ENCODE peak calls at places on chromosomes 3 and 15, in nine cellular contexts. A, F, J, O, P, Z, D, B and Q are unnamed samples.

GRCh38 chr15:82646250-82647044 is 716 bp downstream of the CPEB1 start:
- DNase-seq in A (no peak), F (no peak), J (no peak), O (peak), P (no peak), Z (peak), D (peak), B (no peak), Q (no peak)

GRCh38 chr3:190941694-190942280 is 79.3 kb upstream of the GMNC start:
- DNase-seq in A (no peak), F (no peak), J (no peak), O (peak), P (no peak), Z (peak), D (no peak), B (no peak), Q (no peak)

GRCh38 chr15:52150878-52151277 is 38.3 kb upstream of the BCL2L10 start:
- DNase-seq in A (no peak), F (no peak), J (no peak), O (peak), P (no peak), Z (no peak), D (no peak), B (no peak), Q (no peak)

GRCh38 chr15:50192164-50192563 is 10.2 kb downstream of the SLC27A2 start:
- DNase-seq in A (no peak), F (no peak), J (no peak), O (no peak), P (no peak), Z (no peak), D (no peak), B (no peak), Q (no peak)

GRCh38 chr3:5929027-5929426 is 741.5 kb downstream of the EDEM1 start:
- DNase-seq in A (no peak), F (no peak), J (no peak), O (no peak), P (no peak), Z (peak), D (no peak), B (no peak), Q (no peak)

GRCh38 chr15:60555291-60555690 is 76.3 kb upstream of the ICE2 start:
- DNase-seq in A (no peak), F (no peak), J (no peak), O (no peak), P (no peak), Z (no peak), D (no peak), B (no peak), Q (no peak)

GRCh38 chr3:33942483-33943150 is 144.2 kb downstream of the PDCD6IP start:
- DNase-seq in A (no peak), F (peak), J (no peak), O (no peak), P (no peak), Z (no peak), D (no peak), B (peak), Q (peak)

GRCh38 chr3:93934366-93935046 is 39.2 kb downstream of the PROS1 start:
- DNase-seq in A (no peak), F (no peak), J (no peak), O (no peak), P (no peak), Z (no peak), D (no peak), B (no peak), Q (no peak)

GRCh38 chr15:67086650-67086941 is 21.2 kb downstream of the SMAD3 start:
- DNase-seq in A (no peak), F (no peak), J (no peak), O (no peak), P (no peak), Z (no peak), D (no peak), B (no peak), Q (no peak)

GRCh38 chr3:30017882-30018281 is 588.5 kb upstream of the TGFBR2 start:
- DNase-seq in A (no peak), F (no peak), J (no peak), O (peak), P (no peak), Z (no peak), D (no peak), B (no peak), Q (no peak)

GRCh38 chr15:89647191-89647851 is 7.9 kb downstream of the KIF7 start:
- DNase-seq in A (peak), F (peak), J (peak), O (peak), P (peak), Z (peak), D (peak), B (peak), Q (peak)

DNA sequence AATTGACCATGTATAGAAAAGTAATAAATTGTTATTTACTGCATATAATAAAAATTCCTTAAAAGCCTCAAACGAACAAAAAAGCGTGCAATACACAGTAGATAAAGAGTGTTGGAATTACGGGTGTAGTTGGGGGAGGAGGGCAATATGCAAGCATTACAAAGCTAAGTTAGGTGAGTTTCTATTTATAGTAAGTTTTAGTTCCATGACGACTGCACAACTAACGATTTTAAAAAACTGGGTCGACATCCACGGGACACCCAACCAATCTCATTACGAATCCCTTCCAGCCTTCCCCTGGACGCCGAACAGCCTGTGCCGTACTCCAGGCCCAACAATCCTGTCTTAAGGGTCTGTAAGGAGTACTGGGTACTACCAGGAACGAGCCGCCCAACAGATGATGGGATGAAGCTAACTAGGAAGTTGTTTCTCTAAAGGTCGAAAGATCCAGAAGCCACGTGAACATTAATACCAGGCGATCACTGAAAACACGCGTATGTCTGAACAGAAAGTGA is 682 bp downstream of the POLQ start:
- DNase-seq in A (no peak), F (peak), J (no peak), O (no peak), P (no peak), Z (no peak), D (no peak), B (no peak), Q (peak)
- H3K27ac ChIP-seq in A (no peak), F (peak), J (peak), O (no peak), P (no peak), Z (no peak), D (no peak), B (peak), Q (peak)

GRCh38 chr3:54846085-54846484 is 81.8 kb downstream of the LRTM1 start:
- DNase-seq in A (no peak), F (no peak), J (no peak), O (no peak), P (no peak), Z (no peak), D (no peak), B (no peak), Q (no peak)

GRCh38 chr3:54847361-54847760 is 80.5 kb downstream of the LRTM1 start:
- DNase-seq in A (no peak), F (no peak), J (no peak), O (no peak), P (no peak), Z (no peak), D (no peak), B (no peak), Q (no peak)

GRCh38 chr3:54837964-54838363 is 89.9 kb downstream of the LRTM1 start:
- DNase-seq in A (no peak), F (no peak), J (no peak), O (no peak), P (no peak), Z (no peak), D (no peak), B (no peak), Q (peak)

GRCh38 chr3:54841461-54841860 is 86.4 kb downstream of the LRTM1 start:
- DNase-seq in A (no peak), F (no peak), J (no peak), O (no peak), P (no peak), Z (no peak), D (no peak), B (no peak), Q (no peak)

DNA sequence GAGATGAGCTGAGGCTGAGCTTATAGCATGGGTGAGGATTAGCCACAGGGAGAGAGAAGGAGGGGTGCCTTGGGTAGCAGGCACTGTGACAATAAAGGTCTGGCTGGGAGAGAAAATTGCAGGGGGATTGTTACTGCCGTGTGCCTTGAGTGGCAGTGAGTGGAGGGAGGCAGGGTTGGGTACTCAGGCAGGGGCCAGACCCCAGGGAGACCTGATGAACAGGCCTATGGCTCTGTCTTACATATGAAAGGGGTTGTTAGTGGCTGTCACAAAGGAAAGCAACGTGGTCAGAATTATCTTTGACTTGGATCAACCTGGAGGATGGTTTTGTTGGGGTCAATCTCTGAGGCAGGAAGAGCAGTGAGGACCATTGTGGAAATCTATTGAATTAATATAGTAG is 84.5 kb downstream of the LRTM1 start:
- DNase-seq in A (no peak), F (no peak), J (no peak), O (no peak), P (no peak), Z (no peak), D (no peak), B (no peak), Q (no peak)
- TF ChIP-seq CTCF in A (no peak), F (no peak), J (no peak), O (no peak), P (no peak), Z (no peak), D (no peak), B (no peak), Q (no peak)

DNA sequence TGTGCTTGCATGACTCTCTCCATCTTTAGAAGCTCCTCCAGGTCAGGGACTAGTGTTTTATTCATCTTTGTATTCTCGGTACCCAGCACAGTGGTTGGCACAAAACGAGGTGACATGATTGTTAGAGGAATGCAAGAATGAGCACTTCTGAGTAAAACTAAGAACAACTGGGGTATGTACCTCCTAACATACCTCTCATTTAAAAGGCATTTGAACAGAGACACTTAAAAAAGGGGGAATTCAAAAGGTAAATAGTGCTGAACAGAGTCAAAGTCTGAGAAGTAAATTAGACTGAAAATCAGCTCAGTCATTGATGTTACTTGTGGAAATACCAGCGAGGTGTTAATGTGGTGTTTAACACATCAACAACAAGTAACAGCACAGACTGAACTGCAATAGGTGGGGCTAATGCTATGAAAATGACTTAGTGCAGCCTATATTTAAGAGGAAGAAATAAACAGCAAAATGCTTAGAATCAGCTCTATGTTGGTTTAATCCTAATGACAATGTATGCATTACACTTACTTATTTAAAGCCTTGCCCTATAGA is 102.4 kb downstream of the TMCO5A start:
- DNase-seq in A (no peak), F (no peak), J (no peak), O (no peak), P (no peak), Z (no peak), D (no peak), B (no peak), Q (no peak)
- H3K27ac ChIP-seq in A (no peak), F (no peak), J (no peak), O (no peak), P (no peak), Z (no peak), D (no peak), B (no peak), Q (no peak)

GRCh38 chr3:50532062-50532705 is 28.8 kb upstream of the CACNA2D2 start:
- DNase-seq in A (no peak), F (no peak), J (no peak), O (no peak), P (no peak), Z (no peak), D (no peak), B (no peak), Q (no peak)
- TF ChIP-seq CTCF in A (no peak), F (peak), J (no peak), O (peak), P (no peak), Z (no peak), D (no peak), B (no peak), Q (peak)

GRCh38 chr15:48147358-48147757 is 26.6 kb downstream of the SLC24A5 start:
- DNase-seq in A (no peak), F (no peak), J (no peak), O (no peak), P (no peak), Z (no peak), D (no peak), B (no peak), Q (peak)

GRCh38 chr15:48144889-48145288 is 24.1 kb downstream of the SLC24A5 start:
- DNase-seq in A (no peak), F (no peak), J (no peak), O (no peak), P (no peak), Z (no peak), D (no peak), B (no peak), Q (peak)

GRCh38 chr15:48145923-48146322 is 25.1 kb downstream of the SLC24A5 start:
- DNase-seq in A (no peak), F (no peak), J (no peak), O (no peak), P (no peak), Z (no peak), D (no peak), B (no peak), Q (no peak)

GRCh38 chr15:48143856-48144255 is 23.1 kb downstream of the SLC24A5 start:
- DNase-seq in A (no peak), F (peak), J (no peak), O (no peak), P (no peak), Z (no peak), D (no peak), B (peak), Q (peak)
- H3K27ac ChIP-seq in A (no peak), F (no peak), J (no peak), O (no peak), P (no peak), Z (no peak), D (no peak), B (no peak), Q (no peak)

GRCh38 chr15:30992465-30992864 is 1.0 kb upstream of the MTMR10 start:
- DNase-seq in A (no peak), F (no peak), J (no peak), O (no peak), P (no peak), Z (peak), D (no peak), B (no peak), Q (no peak)
- TF ChIP-seq CTCF in A (no peak), F (no peak), J (no peak), O (no peak), P (no peak), Z (no peak), D (no peak), B (no peak), Q (no peak)

GRCh38 chr3:134468519-134468918 is 17.3 kb downstream of the ANAPC13 start:
- DNase-seq in A (no peak), F (no peak), J (no peak), O (no peak), P (no peak), Z (no peak), D (no peak), B (no peak), Q (no peak)
- H3K27ac ChIP-seq in A (no peak), F (no peak), J (no peak), O (no peak), P (no peak), Z (no peak), D (no peak), B (no peak), Q (no peak)

DNA sequence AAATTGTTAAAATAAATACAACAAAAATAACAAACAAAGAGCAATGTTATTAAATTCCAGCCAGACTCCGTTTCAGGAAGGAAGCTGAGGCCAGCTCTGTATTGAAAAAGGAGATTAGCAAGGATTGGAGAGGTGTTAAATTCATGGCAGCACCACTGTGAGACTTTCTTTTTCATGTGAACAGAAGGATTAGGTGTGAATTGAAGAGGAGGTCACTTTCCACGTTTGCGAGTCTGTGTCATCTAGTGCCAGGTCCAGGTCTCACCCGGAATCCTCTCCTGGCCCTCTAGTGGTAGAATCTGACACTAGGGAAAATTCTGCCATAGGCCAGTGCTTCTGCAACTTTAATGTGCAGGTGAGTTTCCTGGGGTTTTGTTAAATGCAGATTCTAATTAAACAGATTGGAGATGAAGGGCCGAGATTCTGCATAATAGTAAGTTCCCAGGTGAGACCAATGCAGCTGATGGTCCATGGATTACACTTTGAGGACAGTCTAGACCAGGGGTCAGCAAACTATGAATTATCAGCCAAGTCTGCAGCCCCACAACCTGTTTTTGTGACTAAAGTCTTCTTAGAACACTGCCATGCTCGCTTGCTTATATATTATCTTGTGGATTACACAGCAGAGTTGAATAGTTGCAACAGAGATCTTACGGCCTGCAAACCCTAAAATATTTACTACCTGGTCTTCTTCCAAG is 9.2 kb upstream of the SLC6A1 start:
- DNase-seq in A (no peak), F (peak), J (peak), O (peak), P (no peak), Z (peak), D (peak), B (peak), Q (peak)
- TF ChIP-seq CTCF in A (peak), F (peak), J (peak), O (peak), P (peak), Z (peak), D (peak), B (peak), Q (peak)

DNA sequence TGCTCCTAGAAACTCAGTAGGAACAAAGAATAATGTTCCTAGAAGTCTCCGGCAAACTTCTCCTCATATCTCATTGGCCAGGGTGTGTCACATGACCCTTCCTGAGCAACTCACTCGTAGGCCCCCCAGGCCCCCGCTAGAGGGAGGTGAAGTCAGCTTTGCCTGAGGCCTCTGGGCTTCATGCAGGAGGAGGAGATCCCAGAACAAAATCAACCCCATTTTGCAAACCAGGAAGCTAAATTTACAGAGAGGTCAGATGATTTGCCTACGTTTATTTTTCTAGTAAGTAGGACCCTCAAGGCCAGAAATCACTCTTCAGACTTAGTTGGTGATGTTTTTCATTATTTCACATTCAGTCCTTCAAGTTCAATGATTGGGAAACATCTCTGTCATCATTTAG is 99.1 kb downstream of the SSR3 start:
- DNase-seq in A (no peak), F (no peak), J (no peak), O (peak), P (no peak), Z (peak), D (no peak), B (no peak), Q (no peak)
- H3K27ac ChIP-seq in A (no peak), F (no peak), J (no peak), O (no peak), P (no peak), Z (no peak), D (no peak), B (no peak), Q (no peak)